ENCODE peak calls at places on chromosomes 1 and 21, in eight cellular contexts. Q, M, J, L, X, H, P and V are unnamed samples.

GRCh38 chr1:22108343-22109135 is 34.4 kb downstream of the WNT4 start:
- DNase-seq in Q (no peak), M (peak; percentile 83), J (peak; percentile 87), L (no peak), X (peak; percentile 83), H (no peak), P (no peak), V (no peak)

GRCh38 chr1:154198756-154199562 is 7.1 kb upstream of the TPM3 start:
- DNase-seq in Q (no peak), M (no peak), J (peak; percentile 72), L (peak; percentile 40), X (no peak), H (no peak), P (no peak), V (no peak)

GRCh38 chr1:152111515-152111968 is 3.7 kb downstream of the TCHH start:
- DNase-seq in Q (no peak), M (no peak), J (peak; percentile 52), L (no peak), X (no peak), H (no peak), P (no peak), V (no peak)

GRCh38 chr1:112672009-112672408 is 2.5 kb upstream of the MOV10 start:
- DNase-seq in Q (no peak), M (no peak), J (peak; percentile 58), L (no peak), X (no peak), H (no peak), P (no peak), V (no peak)

GRCh38 chr1:229249854-229250644 is 20.9 kb upstream of the RAB4A start:
- DNase-seq in Q (no peak), M (no peak), J (no peak), L (no peak), X (no peak), H (no peak), P (no peak), V (no peak)

GRCh38 chr1:207644852-207645631 is at the start of gene CR1L:
- DNase-seq in Q (no peak), M (peak; percentile 81), J (peak; percentile 87), L (peak; percentile 65), X (peak; percentile 63), H (peak; percentile 78), P (no peak), V (peak; percentile 49)

GRCh38 chr21:32807717-32808380 is 36.3 kb upstream of the PAXBP1 start:
- DNase-seq in Q (no peak), M (no peak), J (no peak), L (no peak), X (no peak), H (no peak), P (no peak), V (no peak)

GRCh38 chr1:76374111-76374510 is 299.6 kb downstream of the ST6GALNAC3 start:
- DNase-seq in Q (no peak), M (no peak), J (no peak), L (no peak), X (no peak), H (no peak), P (no peak), V (no peak)

GRCh38 chr1:55635856-55636255 is 420.7 kb upstream of the USP24 start:
- DNase-seq in Q (no peak), M (no peak), J (no peak), L (no peak), X (no peak), H (no peak), P (no peak), V (no peak)

GRCh38 chr1:35340519-35340918 is 72.0 kb downstream of the ZMYM4 start:
- DNase-seq in Q (no peak), M (no peak), J (no peak), L (no peak), X (no peak), H (no peak), P (no peak), V (no peak)

GRCh38 chr1:225343618-225344017 is 84.2 kb downstream of the LBR start:
- DNase-seq in Q (no peak), M (no peak), J (no peak), L (no peak), X (no peak), H (no peak), P (no peak), V (no peak)

GRCh38 chr1:161706483-161707347 is at the start of gene FCRLA:
- DNase-seq in Q (peak; percentile 17), M (no peak), J (no peak), L (no peak), X (no peak), H (no peak), P (no peak), V (peak; percentile 23)

GRCh38 chr1:67561704-67562113 is 123.3 kb upstream of the GADD45A start:
- DNase-seq in Q (peak; percentile 49), M (peak; percentile 85), J (peak; percentile 93), L (peak; percentile 92), X (peak; percentile 81), H (peak; percentile 95), P (no peak), V (peak; percentile 42)

GRCh38 chr1:202858789-202859414 is 30.0 kb downstream of the RABIF start:
- DNase-seq in Q (no peak), M (peak; percentile 64), J (peak; percentile 23), L (no peak), X (peak; percentile 43), H (no peak), P (no peak), V (no peak)

GRCh38 chr1:63322248-63322943 is at the start of gene FOXD3:
- DNase-seq in Q (peak; percentile 62), M (peak; percentile 70), J (peak; percentile 73), L (peak; percentile 53), X (peak; percentile 33), H (peak; percentile 65), P (no peak), V (no peak)

GRCh38 chr1:172427191-172427590 is 6.7 kb downstream of the C1orf105 start:
- DNase-seq in Q (no peak), M (no peak), J (no peak), L (no peak), X (no peak), H (no peak), P (no peak), V (no peak)

DNA sequence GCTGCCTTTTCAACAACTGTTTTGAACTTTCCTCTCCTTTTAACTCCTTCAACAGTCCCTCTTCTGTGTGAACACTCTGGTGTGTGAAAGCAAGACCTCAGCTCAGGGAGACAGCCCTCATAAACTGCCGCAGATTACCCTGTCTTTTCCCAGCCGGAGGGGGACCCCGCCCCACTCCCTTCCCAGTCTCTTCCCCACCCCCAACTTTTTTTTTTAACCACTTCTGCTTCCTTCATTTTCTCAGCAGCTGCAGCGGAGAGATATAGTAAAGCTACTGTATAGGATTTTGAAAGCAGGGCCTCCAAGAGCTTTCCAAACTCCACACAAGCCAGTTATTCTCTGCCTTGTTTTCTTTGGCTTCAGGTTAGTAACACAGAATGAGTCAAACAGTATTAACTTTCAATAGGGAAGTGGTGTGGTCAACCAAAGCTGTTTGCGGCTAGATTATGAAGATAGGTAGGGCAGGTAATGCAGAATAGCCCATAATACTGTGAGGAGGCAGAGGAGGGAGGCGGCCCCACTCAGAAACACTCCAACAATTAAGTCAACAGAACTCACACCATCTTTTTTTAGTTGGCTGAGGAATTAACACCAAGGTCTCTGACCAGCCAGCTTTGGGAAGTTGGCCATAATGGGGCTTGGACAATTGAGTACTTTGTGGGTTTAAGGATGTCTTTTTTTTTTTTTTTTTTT is 176.9 kb downstream of the CLIC6 start:
- DNase-seq in Q (peak; percentile 42), M (no peak), J (no peak), L (peak; percentile 80), X (no peak), H (no peak), P (no peak), V (peak; percentile 39)
- TF ChIP-seq POLR2A in Q (no peak), M (no peak), J (no peak), L (peak; percentile 17), X (no peak), H (no peak), P (no peak), V (no peak)

GRCh38 chr21:44330698-44331097 is 8.5 kb downstream of the CFAP410 start:
- DNase-seq in Q (no peak), M (no peak), J (no peak), L (no peak), X (no peak), H (no peak), P (no peak), V (no peak)

GRCh38 chr21:44331650-44332306 is 7.4 kb downstream of the CFAP410 start:
- DNase-seq in Q (no peak), M (no peak), J (no peak), L (no peak), X (no peak), H (no peak), P (no peak), V (no peak)

GRCh38 chr21:44331209-44331608 is 8.0 kb downstream of the CFAP410 start:
- DNase-seq in Q (no peak), M (no peak), J (no peak), L (no peak), X (no peak), H (no peak), P (no peak), V (no peak)

GRCh38 chr21:44329086-44329889 is 9.9 kb downstream of the CFAP410 start:
- DNase-seq in Q (no peak), M (no peak), J (no peak), L (no peak), X (no peak), H (no peak), P (no peak), V (no peak)

DNA sequence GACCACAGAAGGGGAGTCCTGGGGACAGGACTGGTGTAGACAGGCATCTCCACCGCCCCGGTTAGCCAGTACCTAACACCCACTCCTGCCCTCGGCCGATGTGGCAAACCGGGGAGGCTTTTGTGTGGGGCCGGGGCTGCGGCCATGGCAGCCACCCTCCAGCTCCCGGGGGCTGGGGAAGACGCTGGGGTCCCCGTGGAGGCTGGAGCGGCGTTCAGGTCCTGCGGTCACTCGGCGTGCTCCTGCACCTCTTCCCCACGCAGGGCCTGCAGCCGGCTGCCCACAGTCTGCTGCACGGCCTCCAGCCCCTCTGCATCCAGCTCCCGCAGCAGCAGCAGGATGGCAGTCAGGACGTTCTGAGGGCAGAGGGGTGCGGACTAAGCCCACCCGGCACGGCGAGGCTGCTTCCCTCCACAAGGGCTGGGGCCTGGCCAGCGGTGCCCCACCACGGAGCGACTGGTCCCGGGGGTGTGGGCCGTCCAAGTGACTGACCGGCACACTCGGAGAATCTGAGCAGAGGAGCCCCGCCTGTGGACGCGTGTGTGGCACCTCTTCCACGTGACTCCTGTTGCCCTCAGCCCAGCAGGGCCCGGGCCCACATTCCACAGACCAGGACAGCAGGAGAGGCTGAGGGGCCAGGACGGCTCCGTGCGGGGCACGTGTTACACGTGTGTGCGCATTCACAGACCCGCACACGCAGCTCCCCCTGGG is 9.1 kb downstream of the CFAP410 start:
- DNase-seq in Q (no peak), M (no peak), J (no peak), L (no peak), X (no peak), H (no peak), P (no peak), V (no peak)
- TF ChIP-seq POLR2A in Q (no peak), M (no peak), J (no peak), L (no peak), X (no peak), H (no peak), P (no peak), V (peak; percentile 19)

GRCh38 chr21:42931560-42932235 is 6.3 kb upstream of the ERVH48-1 start:
- DNase-seq in Q (no peak), M (no peak), J (no peak), L (no peak), X (no peak), H (no peak), P (no peak), V (no peak)
- TF ChIP-seq POLR2A in Q (no peak), M (no peak), J (no peak), L (no peak), X (no peak), H (no peak), P (no peak), V (no peak)

GRCh38 chr1:210373878-210374599 is 45.3 kb downstream of the HHAT start:
- DNase-seq in Q (peak; percentile 40), M (no peak), J (peak; percentile 87), L (no peak), X (no peak), H (no peak), P (no peak), V (no peak)
- TF ChIP-seq POLR2A in Q (peak; percentile 58), M (no peak), J (no peak), L (no peak), X (no peak), H (no peak), P (no peak), V (peak; percentile 100)